ENCODE peak calls at places on chromosomes 11 and 22, in six cellular contexts. Q, J, E, P, Y and R are unnamed samples.
A peak's percentile ranks its signal among the peaks of the same experiment; 100 is the strongest.

GRCh38 chr11:122676638-122677037 is 21.1 kb downstream of the UBASH3B start:
- DNase-seq in J (peak; percentile 80), P (no peak), E (no peak), Y (no peak), Q (no peak), R (no peak)

GRCh38 chr11:45102810-45103621 is 43.4 kb upstream of the PRDM11 start:
- DNase-seq in J (peak; percentile 48), Q (no peak), E (peak; percentile 75), Y (peak; percentile 66), P (peak; percentile 60), R (peak; percentile 49)

GRCh38 chr11:70397336-70397982 is 870 bp upstream of the CTTN start:
- DNase-seq in P (no peak), E (peak; percentile 70), Y (no peak), J (peak; percentile 43), Q (no peak), R (no peak)

GRCh38 chr11:11263238-11264030 is 89.6 kb downstream of the CSNK2A3 start:
- DNase-seq in Y (no peak), P (no peak), J (no peak), Q (peak; percentile 54), E (no peak), R (no peak)

GRCh38 chr11:82865841-82866240 is 34.4 kb downstream of the PRCP start:
- DNase-seq in Q (no peak), Y (no peak), J (no peak), P (no peak), E (no peak), R (no peak)

GRCh38 chr11:67544591-67545242 is 21.5 kb upstream of the CABP2 start:
- DNase-seq in Q (no peak), J (no peak), Y (no peak), P (no peak), E (no peak), R (no peak)

GRCh38 chr11:8831861-8832260 is 79.1 kb upstream of the AKIP1 start:
- DNase-seq in P (no peak), E (no peak), Q (no peak), J (no peak), Y (no peak), R (no peak)

GRCh38 chr22:32144875-32145274 is 14.2 kb downstream of the C22orf42 start:
- DNase-seq in P (no peak), E (no peak), J (no peak), Y (peak; percentile 60), Q (no peak), R (no peak)

GRCh38 chr22:38569181-38569971 is 607 bp downstream of the DMC1 start:
- DNase-seq in P (no peak), Q (no peak), Y (peak; percentile 84), J (no peak), E (no peak), R (no peak)

GRCh38 chr11:65833297-65834030 is at the start of gene SNX32:
- DNase-seq in Q (peak; percentile 91), J (no peak), Y (no peak), P (peak; percentile 96), E (peak; percentile 85), R (peak; percentile 86)

GRCh38 chr11:48063424-48063978 is 83.1 kb downstream of the PTPRJ start:
- DNase-seq in Q (no peak), P (no peak), E (no peak), J (no peak), Y (no peak), R (no peak)

GRCh38 chr11:66643745-66644437 is 5.4 kb downstream of the RBM4 start:
- DNase-seq in E (no peak), J (no peak), Q (no peak), Y (no peak), P (no peak), R (no peak)

GRCh38 chr11:33830903-33831648 is 56.8 kb upstream of the FBXO3 start:
- DNase-seq in J (no peak), Y (no peak), Q (no peak), E (no peak), P (no peak), R (no peak)

GRCh38 chr22:19903031-19903430 is 38.5 kb upstream of the COMT start:
- DNase-seq in Q (no peak), Y (no peak), P (no peak), E (no peak), J (no peak), R (no peak)

GRCh38 chr11:1302461-1303073 is 6.9 kb downstream of the TOLLIP start:
- DNase-seq in Y (no peak), P (peak; percentile 27), E (no peak), J (peak; percentile 65), Q (no peak), R (no peak)

GRCh38 chr11:44205836-44206235 is 104.1 kb downstream of the ALX4 start:
- DNase-seq in Y (no peak), Q (no peak), E (no peak), P (no peak), J (no peak), R (no peak)

GRCh38 chr11:1929621-1930447 is 10.3 kb downstream of the TNNT3 start:
- DNase-seq in Q (no peak), J (no peak), Y (no peak), P (no peak), E (no peak), R (no peak)

GRCh38 chr22:39223091-39223710 is 21.6 kb downstream of the PDGFB start:
- DNase-seq in P (no peak), Q (no peak), J (no peak), E (no peak), Y (no peak), R (no peak)

GRCh38 chr11:10573556-10573955 is 5.1 kb upstream of the LYVE1 start:
- DNase-seq in Q (no peak), P (no peak), E (no peak), J (no peak), Y (no peak), R (no peak)

GRCh38 chr11:35334385-35335090 is 84.8 kb downstream of the SLC1A2 start:
- DNase-seq in Q (no peak), P (no peak), J (no peak), Y (peak; percentile 8), E (no peak), R (no peak)

GRCh38 chr22:40714514-40714966 is 35.3 kb downstream of the MCHR1 start:
- DNase-seq in Q (no peak), J (peak; percentile 51), E (peak; percentile 32), P (no peak), Y (no peak), R (no peak)